ENCODE peak calls at places on chromosomes 16 and 17, in ten cellular contexts. One of them, this sample, is unnamed.

GRCh38 chr16:87895641-87896141 is 26.4 kb upstream of the SLC7A5 start:
- DNase-seq in upper lobe of right lung: no peak
- DNase-seq in nephron progenitor cell: no peak
- DNase-seq in AG10803: peak
- DNase-seq in progenitor cell of endocrine pancreas: no peak
- DNase-seq in lower leg skin: peak
- DNase-seq in GM13976: peak
- DNase-seq in coronary artery: no peak
- DNase-seq in heart right ventricle: no peak
- DNase-seq in choroid plexus epithelial cell: peak
- DNase-seq in this sample: no peak

GRCh38 chr17:50151937-50152547 is 1.6 kb upstream of the PPP1R9B start:
- DNase-seq in upper lobe of right lung: peak
- DNase-seq in nephron progenitor cell: peak
- DNase-seq in AG10803: peak
- DNase-seq in progenitor cell of endocrine pancreas: peak
- DNase-seq in lower leg skin: peak
- DNase-seq in GM13976: peak
- DNase-seq in coronary artery: no peak
- DNase-seq in heart right ventricle: peak
- DNase-seq in choroid plexus epithelial cell: peak
- DNase-seq in this sample: peak

GRCh38 chr17:66371561-66371960 is 69.1 kb downstream of the PRKCA start:
- DNase-seq in upper lobe of right lung: no peak
- DNase-seq in nephron progenitor cell: no peak
- DNase-seq in AG10803: no peak
- DNase-seq in progenitor cell of endocrine pancreas: no peak
- DNase-seq in lower leg skin: no peak
- DNase-seq in GM13976: no peak
- DNase-seq in coronary artery: no peak
- DNase-seq in heart right ventricle: no peak
- DNase-seq in choroid plexus epithelial cell: no peak
- DNase-seq in this sample: no peak

GRCh38 chr17:29569245-29569950 is 897 bp downstream of the TP53I13 start:
- DNase-seq in upper lobe of right lung: peak
- DNase-seq in nephron progenitor cell: peak
- DNase-seq in AG10803: peak
- DNase-seq in progenitor cell of endocrine pancreas: no peak
- DNase-seq in lower leg skin: peak
- DNase-seq in GM13976: no peak
- DNase-seq in coronary artery: peak
- DNase-seq in heart right ventricle: peak
- DNase-seq in choroid plexus epithelial cell: no peak
- DNase-seq in this sample: peak

GRCh38 chr17:79011451-79012147 is 2.0 kb upstream of the CANT1 start:
- DNase-seq in upper lobe of right lung: no peak
- DNase-seq in nephron progenitor cell: no peak
- DNase-seq in AG10803: peak
- DNase-seq in progenitor cell of endocrine pancreas: no peak
- DNase-seq in lower leg skin: no peak
- DNase-seq in GM13976: no peak
- DNase-seq in coronary artery: no peak
- DNase-seq in heart right ventricle: no peak
- DNase-seq in choroid plexus epithelial cell: peak
- DNase-seq in this sample: no peak

GRCh38 chr17:8602679-8603078 is 27.8 kb downstream of the MYH10 start:
- DNase-seq in upper lobe of right lung: no peak
- DNase-seq in nephron progenitor cell: no peak
- DNase-seq in AG10803: no peak
- DNase-seq in progenitor cell of endocrine pancreas: no peak
- DNase-seq in lower leg skin: no peak
- DNase-seq in GM13976: no peak
- DNase-seq in coronary artery: no peak
- DNase-seq in heart right ventricle: no peak
- DNase-seq in choroid plexus epithelial cell: no peak
- DNase-seq in this sample: no peak

GRCh38 chr16:49811630-49812334 is 44.1 kb downstream of the ZNF423 start:
- DNase-seq in upper lobe of right lung: no peak
- DNase-seq in nephron progenitor cell: peak
- DNase-seq in AG10803: no peak
- DNase-seq in progenitor cell of endocrine pancreas: no peak
- DNase-seq in lower leg skin: no peak
- DNase-seq in GM13976: no peak
- DNase-seq in coronary artery: no peak
- DNase-seq in heart right ventricle: peak
- DNase-seq in choroid plexus epithelial cell: peak
- DNase-seq in this sample: no peak

GRCh38 chr16:48632137-48632774 is 22.3 kb upstream of the N4BP1 start:
- DNase-seq in upper lobe of right lung: peak
- DNase-seq in nephron progenitor cell: no peak
- DNase-seq in AG10803: no peak
- DNase-seq in progenitor cell of endocrine pancreas: no peak
- DNase-seq in lower leg skin: peak
- DNase-seq in GM13976: no peak
- DNase-seq in coronary artery: peak
- DNase-seq in heart right ventricle: no peak
- DNase-seq in choroid plexus epithelial cell: no peak
- DNase-seq in this sample: no peak

DNA sequence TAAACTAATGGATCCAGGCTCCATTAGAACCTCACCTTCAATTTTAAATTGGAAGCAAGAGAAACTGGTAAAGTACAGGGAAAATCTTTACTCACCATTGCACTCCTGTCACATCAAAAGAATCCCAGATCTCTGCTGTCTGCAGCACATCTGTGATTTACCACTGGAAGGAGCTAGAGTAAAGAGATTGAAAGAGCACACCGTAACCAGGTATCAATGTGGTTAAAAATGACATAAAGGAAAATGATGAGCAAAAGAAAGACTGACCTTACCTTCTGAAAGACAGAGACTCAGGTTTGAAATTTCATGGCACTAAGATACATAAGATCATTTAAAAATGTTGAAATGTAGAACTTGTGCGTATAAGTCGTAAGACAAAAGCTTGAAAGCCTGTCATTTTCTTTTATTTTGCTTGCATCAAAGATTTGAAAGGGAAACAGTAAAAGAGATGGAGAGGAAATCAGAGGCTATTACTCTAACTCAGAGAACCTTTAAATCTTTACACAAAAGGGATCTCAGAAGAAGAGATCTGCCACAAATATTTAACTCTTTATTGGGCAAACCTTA is 678.2 kb upstream of the GOT2 start:
- DNase-seq in upper lobe of right lung: no peak
- DNase-seq in nephron progenitor cell: no peak
- DNase-seq in AG10803: no peak
- DNase-seq in progenitor cell of endocrine pancreas: no peak
- DNase-seq in lower leg skin: no peak
- DNase-seq in GM13976: no peak
- DNase-seq in coronary artery: no peak
- DNase-seq in heart right ventricle: no peak
- DNase-seq in choroid plexus epithelial cell: peak
- DNase-seq in this sample: no peak
- TF ChIP-seq CTCF in upper lobe of right lung: peak
- TF ChIP-seq CTCF in nephron progenitor cell: no peak
- TF ChIP-seq CTCF in AG10803: peak
- TF ChIP-seq CTCF in progenitor cell of endocrine pancreas: peak
- TF ChIP-seq CTCF in lower leg skin: no peak
- TF ChIP-seq CTCF in GM13976: no peak
- TF ChIP-seq CTCF in coronary artery: no peak
- TF ChIP-seq CTCF in heart right ventricle: no peak
- TF ChIP-seq CTCF in choroid plexus epithelial cell: peak
- TF ChIP-seq CTCF in this sample: no peak

GRCh38 chr16:69111216-69111615 is 5.8 kb downstream of the HAS3 start:
- DNase-seq in upper lobe of right lung: peak
- DNase-seq in nephron progenitor cell: no peak
- DNase-seq in AG10803: no peak
- DNase-seq in progenitor cell of endocrine pancreas: no peak
- DNase-seq in lower leg skin: no peak
- DNase-seq in GM13976: no peak
- DNase-seq in coronary artery: no peak
- DNase-seq in heart right ventricle: no peak
- DNase-seq in choroid plexus epithelial cell: no peak
- DNase-seq in this sample: no peak

GRCh38 chr16:69113216-69113615 is 7.8 kb downstream of the HAS3 start:
- DNase-seq in upper lobe of right lung: peak
- DNase-seq in nephron progenitor cell: no peak
- DNase-seq in AG10803: no peak
- DNase-seq in progenitor cell of endocrine pancreas: no peak
- DNase-seq in lower leg skin: no peak
- DNase-seq in GM13976: no peak
- DNase-seq in coronary artery: no peak
- DNase-seq in heart right ventricle: no peak
- DNase-seq in choroid plexus epithelial cell: no peak
- DNase-seq in this sample: no peak

GRCh38 chr16:69114346-69114975 is 9.0 kb downstream of the HAS3 start:
- DNase-seq in upper lobe of right lung: peak
- DNase-seq in nephron progenitor cell: no peak
- DNase-seq in AG10803: no peak
- DNase-seq in progenitor cell of endocrine pancreas: no peak
- DNase-seq in lower leg skin: no peak
- DNase-seq in GM13976: no peak
- DNase-seq in coronary artery: no peak
- DNase-seq in heart right ventricle: no peak
- DNase-seq in choroid plexus epithelial cell: no peak
- DNase-seq in this sample: no peak

GRCh38 chr16:69111831-69112230 is 6.4 kb downstream of the HAS3 start:
- DNase-seq in upper lobe of right lung: peak
- DNase-seq in nephron progenitor cell: no peak
- DNase-seq in AG10803: no peak
- DNase-seq in progenitor cell of endocrine pancreas: no peak
- DNase-seq in lower leg skin: no peak
- DNase-seq in GM13976: no peak
- DNase-seq in coronary artery: no peak
- DNase-seq in heart right ventricle: no peak
- DNase-seq in choroid plexus epithelial cell: no peak
- DNase-seq in this sample: no peak

DNA sequence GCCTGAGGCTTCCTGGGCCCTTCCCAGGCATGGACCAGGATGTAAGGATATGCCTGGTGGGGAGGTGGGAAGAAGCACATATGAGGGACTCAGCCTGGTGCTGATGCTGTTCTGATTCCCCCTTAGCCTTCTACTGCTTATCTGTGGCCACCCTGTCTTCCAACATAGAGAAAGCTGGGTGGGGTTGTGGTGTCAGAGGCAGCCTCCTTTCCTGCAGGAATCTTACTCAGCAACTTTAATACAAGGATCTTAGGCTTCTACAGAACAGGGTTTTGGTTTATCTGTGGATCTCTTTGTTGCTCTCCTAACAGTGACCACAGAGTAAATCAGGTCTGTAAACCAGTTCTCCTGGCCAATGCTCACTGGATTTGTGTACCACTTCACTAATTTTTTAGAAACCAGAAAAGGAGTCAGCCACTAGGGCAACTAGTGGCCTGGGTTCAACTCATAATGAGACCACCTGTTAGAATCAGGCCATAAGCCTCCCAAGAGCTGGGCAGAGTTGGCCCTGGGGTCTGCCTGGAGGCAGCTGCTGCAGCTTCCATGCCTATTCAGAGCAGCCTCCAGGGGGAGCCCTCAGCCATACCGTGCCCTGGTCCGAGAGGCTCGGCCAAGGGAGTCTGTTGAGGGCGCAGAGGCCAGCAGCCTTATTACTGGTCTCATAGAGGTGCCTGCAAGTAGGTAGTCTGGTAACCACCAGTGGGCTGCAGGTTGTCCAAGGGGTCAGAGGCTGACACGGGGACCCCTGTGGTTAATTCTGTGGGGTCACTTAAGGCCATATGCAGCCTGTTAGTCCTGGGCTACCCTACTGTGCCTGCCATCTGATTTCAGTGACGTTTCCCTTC is 7.1 kb downstream of the HAS3 start:
- DNase-seq in upper lobe of right lung: peak
- DNase-seq in nephron progenitor cell: peak
- DNase-seq in AG10803: peak
- DNase-seq in progenitor cell of endocrine pancreas: peak
- DNase-seq in lower leg skin: no peak
- DNase-seq in GM13976: peak
- DNase-seq in coronary artery: no peak
- DNase-seq in heart right ventricle: peak
- DNase-seq in choroid plexus epithelial cell: peak
- DNase-seq in this sample: peak
- TF ChIP-seq CTCF in upper lobe of right lung: peak
- TF ChIP-seq CTCF in nephron progenitor cell: peak
- TF ChIP-seq CTCF in AG10803: peak
- TF ChIP-seq CTCF in progenitor cell of endocrine pancreas: peak
- TF ChIP-seq CTCF in lower leg skin: no peak
- TF ChIP-seq CTCF in GM13976: peak
- TF ChIP-seq CTCF in coronary artery: peak
- TF ChIP-seq CTCF in heart right ventricle: peak
- TF ChIP-seq CTCF in choroid plexus epithelial cell: peak
- TF ChIP-seq CTCF in this sample: no peak

DNA sequence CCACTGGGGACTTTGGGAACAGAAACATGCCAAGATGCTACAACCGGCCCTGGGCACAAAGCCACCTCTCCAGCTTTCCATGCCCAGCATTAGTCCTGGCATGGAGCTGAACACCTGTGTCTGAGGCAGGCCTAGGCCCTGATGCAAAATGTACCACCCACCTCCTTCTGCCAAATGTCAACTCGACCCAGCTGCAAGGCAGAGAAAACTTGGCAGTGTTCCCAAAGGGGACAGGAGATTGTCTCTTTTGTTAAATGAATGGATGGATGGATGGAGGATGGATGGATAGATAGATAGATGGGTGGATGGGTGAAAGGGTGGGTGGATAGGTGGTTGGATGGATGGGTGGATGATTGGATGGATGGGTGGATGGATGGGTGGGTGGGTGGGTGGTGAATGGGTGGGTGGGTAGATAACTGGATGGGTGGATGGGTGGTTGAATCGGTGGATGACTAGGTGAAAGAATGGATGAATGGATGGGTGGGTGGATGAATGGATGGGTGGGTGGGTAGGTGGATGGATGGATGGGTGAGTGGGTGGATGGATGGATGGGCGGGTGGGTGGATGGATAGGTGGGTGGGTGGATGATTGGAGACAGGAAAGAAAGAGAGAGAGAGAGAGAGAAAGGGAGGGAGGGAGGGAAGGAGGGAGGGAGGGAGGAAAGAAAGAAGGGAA is 73.4 kb upstream of the TNRC6C start:
- DNase-seq in upper lobe of right lung: no peak
- DNase-seq in nephron progenitor cell: no peak
- DNase-seq in AG10803: no peak
- DNase-seq in progenitor cell of endocrine pancreas: no peak
- DNase-seq in lower leg skin: no peak
- DNase-seq in GM13976: no peak
- DNase-seq in coronary artery: no peak
- DNase-seq in heart right ventricle: no peak
- DNase-seq in choroid plexus epithelial cell: no peak
- DNase-seq in this sample: no peak
- TF ChIP-seq CTCF in upper lobe of right lung: no peak
- TF ChIP-seq CTCF in nephron progenitor cell: no peak
- TF ChIP-seq CTCF in AG10803: no peak
- TF ChIP-seq CTCF in progenitor cell of endocrine pancreas: no peak
- TF ChIP-seq CTCF in lower leg skin: no peak
- TF ChIP-seq CTCF in GM13976: no peak
- TF ChIP-seq CTCF in coronary artery: no peak
- TF ChIP-seq CTCF in heart right ventricle: no peak
- TF ChIP-seq CTCF in choroid plexus epithelial cell: no peak
- TF ChIP-seq CTCF in this sample: no peak

DNA sequence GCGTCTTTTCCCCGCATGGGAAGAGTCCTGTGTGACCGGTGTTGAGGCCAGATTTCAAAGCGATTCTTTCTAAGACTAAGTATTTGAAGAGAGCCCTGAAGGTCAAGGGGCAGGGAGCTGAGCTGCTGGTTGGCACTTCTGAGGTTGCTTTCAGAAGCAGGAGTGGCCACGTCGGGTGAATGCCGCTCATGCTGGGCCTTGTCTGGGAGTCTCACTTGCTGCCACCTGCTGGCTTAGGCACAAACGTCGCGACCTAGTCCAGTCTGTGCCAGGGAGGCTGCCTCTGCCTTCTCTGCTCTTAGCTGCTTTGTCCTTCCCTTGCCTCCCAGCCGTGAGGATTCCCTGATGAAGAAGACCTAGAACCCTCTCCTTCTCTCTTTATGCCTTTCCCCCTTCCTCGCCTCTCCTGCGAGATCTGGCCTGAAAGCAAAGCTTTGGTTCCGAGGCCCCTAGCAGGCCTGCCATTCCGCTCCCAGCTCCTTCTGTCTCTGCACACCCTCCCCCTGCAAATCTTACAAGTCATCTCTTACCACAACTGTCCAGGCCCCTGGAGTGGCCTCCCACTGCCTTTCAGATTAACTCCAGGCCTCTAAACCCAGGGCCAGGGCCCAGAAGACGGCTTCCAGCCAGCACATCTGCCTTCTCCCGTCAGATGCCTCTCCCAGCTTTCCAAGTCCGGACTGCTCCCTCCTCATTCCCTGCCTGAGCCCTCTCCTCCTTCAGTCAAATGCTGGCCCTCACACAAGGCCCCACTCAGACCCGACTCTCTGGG is 11.4 kb downstream of the CTNS start:
- DNase-seq in upper lobe of right lung: no peak
- DNase-seq in nephron progenitor cell: peak
- DNase-seq in AG10803: peak
- DNase-seq in progenitor cell of endocrine pancreas: peak
- DNase-seq in lower leg skin: no peak
- DNase-seq in GM13976: no peak
- DNase-seq in coronary artery: no peak
- DNase-seq in heart right ventricle: peak
- DNase-seq in choroid plexus epithelial cell: peak
- DNase-seq in this sample: no peak
- TF ChIP-seq CTCF in upper lobe of right lung: peak
- TF ChIP-seq CTCF in nephron progenitor cell: peak
- TF ChIP-seq CTCF in AG10803: peak
- TF ChIP-seq CTCF in progenitor cell of endocrine pancreas: peak
- TF ChIP-seq CTCF in lower leg skin: no peak
- TF ChIP-seq CTCF in GM13976: peak
- TF ChIP-seq CTCF in coronary artery: no peak
- TF ChIP-seq CTCF in heart right ventricle: no peak
- TF ChIP-seq CTCF in choroid plexus epithelial cell: peak
- TF ChIP-seq CTCF in this sample: no peak